ENCODE peak calls at places on chromosomes 4 and X, in five cellular contexts. H is sigmoid colon, W is fibroblast of pulmonary artery, P is fibroblast of mammary gland, Z is spleen. L is an unnamed sample.

GRCh38 chrX:97547873-97548578 is 664.3 kb downstream of the RPA4 start:
- DNase-seq in H (no peak), W (peak; percentile 38), Z (no peak), P (peak; percentile 24), L (no peak)

GRCh38 chr4:125736057-125736456 is 421.3 kb downstream of the FAT4 start:
- DNase-seq in H (no peak), W (peak; percentile 69), Z (no peak), P (peak; percentile 59), L (no peak)

GRCh38 chrX:19636989-19637388 is 121.7 kb upstream of the MAP3K15 start:
- DNase-seq in W (no peak), H (no peak), Z (no peak), P (no peak), L (no peak)

GRCh38 chrX:2264179-2265030 is 236.4 kb downstream of the DHRSX start:
- DNase-seq in H (no peak), W (no peak), Z (peak; percentile 69), P (no peak), L (no peak)

GRCh38 chrX:50622751-50623150 is 152.1 kb upstream of the DGKK start:
- DNase-seq in P (no peak), W (no peak), Z (no peak), H (no peak), L (no peak)

GRCh38 chr4:126568652-126569580 is 1063.8 kb upstream of the INTU start:
- DNase-seq in Z (no peak), W (no peak), P (no peak), H (no peak), L (no peak)

GRCh38 chr4:109025471-109026076 is 262.7 kb upstream of the ETNPPL start:
- DNase-seq in W (no peak), P (no peak), Z (no peak), H (no peak), L (no peak)

GRCh38 chr4:14856076-14856926 is 146.0 kb upstream of the CPEB2 start:
- DNase-seq in W (peak; percentile 97), P (peak; percentile 100), Z (no peak), H (peak; percentile 87), L (peak; percentile 93)

GRCh38 chrX:128816919-128817318 is 706.4 kb downstream of the SMARCA1 start:
- DNase-seq in P (no peak), Z (no peak), H (no peak), W (no peak), L (no peak)

GRCh38 chrX:36957425-36958328 is 50.5 kb upstream of the FAM47C start:
- DNase-seq in Z (no peak), P (no peak), H (no peak), W (no peak), L (no peak)

GRCh38 chr4:82721819-82722423 is 76.7 kb downstream of the SCD5 start:
- DNase-seq in Z (no peak), P (no peak), H (no peak), W (no peak), L (no peak)

GRCh38 chr4:64581422-64581821 is 172.2 kb upstream of the TECRL start:
- DNase-seq in Z (no peak), P (peak; percentile 70), H (no peak), W (peak; percentile 62), L (peak; percentile 36)

GRCh38 chrX:9532349-9532748 is 67.5 kb downstream of the TBL1X start:
- DNase-seq in Z (no peak), P (peak; percentile 65), W (peak; percentile 77), H (peak; percentile 77), L (no peak)

GRCh38 chrX:107654778-107655761 is 26.8 kb downstream of the PRPS1 start:
- DNase-seq in H (peak; percentile 88), W (peak; percentile 80), P (peak; percentile 96), Z (peak; percentile 89), L (no peak)

GRCh38 chrX:26651755-26652154 is 435.8 kb downstream of the MAGEB5 start:
- DNase-seq in Z (no peak), W (no peak), H (no peak), P (no peak), L (no peak)

DNA sequence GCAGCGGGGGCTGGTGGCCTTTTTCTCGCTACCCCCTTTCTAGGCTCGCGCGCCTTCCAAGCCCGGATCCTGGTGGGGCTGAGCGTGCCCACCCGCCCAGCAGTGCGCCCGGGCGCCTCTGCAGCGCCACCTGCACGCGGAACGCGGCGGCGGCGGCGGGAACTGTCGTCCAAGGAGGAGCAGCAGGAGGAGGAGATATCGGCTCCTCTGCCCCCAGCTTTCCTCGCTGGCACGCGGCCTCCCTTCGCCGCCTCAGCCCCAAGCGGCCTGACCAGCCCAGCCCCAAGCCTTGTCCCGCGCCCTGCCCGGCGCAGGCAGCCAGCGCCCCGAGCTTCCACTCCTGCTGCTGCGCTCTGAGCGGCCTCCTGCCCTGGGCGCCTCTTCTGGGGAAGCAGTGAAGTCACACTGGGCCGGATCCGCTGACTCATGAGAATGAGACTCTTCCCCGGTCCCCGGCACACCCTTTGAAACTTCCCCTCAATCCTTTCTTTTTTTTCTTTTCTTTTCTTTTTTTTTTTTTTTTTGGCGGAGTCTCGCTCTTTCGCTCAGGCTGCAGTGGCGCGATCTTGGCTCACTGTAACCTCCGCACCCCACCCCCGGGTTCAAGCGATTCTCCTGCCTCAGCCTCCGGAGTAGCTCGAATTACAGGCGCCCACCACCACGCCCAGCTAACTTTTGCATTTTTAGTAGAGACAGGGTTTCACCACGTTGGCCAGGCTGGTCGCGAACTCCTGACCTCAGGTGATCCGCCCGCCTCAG is 10.6 kb upstream of the ELF4 start:
- DNase-seq in Z (peak; percentile 93), H (peak; percentile 89), P (peak; percentile 76), W (peak; percentile 80), L (no peak)
- TF ChIP-seq CTCF in Z (peak; percentile 77), H (peak; percentile 65), P (no peak), W (peak; percentile 5), L (peak; percentile 60)

DNA sequence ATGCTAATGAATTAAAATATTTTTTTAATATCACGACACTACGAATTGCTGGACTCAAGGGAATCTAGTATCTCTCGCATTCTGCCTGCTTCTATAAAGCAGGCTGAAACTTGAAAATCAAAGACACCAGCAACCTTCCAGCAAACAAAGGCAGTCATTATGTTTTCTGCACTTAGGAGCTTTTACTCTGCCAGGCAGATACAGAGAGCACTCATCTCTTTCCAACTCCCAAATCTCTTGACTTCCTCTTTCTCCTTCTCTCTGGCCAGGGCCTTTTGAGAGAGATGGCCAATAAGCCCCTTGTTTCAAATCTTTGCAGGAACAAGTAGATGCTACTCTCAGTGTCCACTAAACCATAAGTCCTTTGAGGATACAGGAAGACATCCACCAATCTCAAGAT is 95.2 kb upstream of the KLF3 start:
- DNase-seq in W (no peak), P (no peak), Z (no peak), H (no peak), L (no peak)
- H3K4me3 ChIP-seq in W (no peak overlapping the region), P (no peak overlapping the region), Z (no peak overlapping the region), H (no peak overlapping the region), L (no peak overlapping the region)

DNA sequence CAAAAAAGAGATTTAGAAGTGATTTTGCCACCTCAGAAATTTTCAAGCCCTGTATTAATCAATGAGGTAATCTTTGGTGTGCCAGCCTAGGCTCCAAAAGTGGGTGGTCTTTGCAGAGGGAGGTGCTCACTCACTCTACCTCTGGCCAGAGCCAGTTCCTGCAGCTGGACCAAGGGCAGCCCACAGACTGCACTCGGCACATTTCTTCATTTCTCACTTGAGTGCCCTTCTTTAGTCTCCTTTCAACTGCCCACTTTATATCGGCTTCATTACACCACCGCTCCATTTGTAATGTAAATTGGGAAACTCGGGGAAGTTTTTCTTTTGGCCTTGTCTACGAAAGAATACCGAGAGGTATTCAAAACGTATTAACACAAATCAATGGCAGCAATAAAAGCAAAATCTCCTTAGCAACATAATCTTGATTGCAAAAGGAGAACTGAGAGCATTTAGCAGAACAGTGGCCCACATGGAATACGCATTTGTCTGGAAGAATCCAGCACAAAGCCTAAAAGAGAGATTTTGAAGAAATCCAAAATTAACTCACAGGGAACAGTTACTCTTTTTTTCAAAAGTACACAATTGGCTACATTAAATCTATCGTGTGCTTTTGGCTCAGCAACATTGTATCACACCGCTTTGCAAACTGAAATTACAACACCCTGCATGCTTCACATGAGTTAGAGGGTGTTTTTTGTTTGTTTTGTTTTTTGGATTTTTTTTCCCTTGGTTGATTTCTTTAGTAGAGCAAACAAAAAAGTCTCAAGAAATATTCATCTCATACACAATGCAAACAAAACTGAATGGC is 62.6 kb downstream of the CHIC2 start:
- DNase-seq in P (no peak), Z (no peak), W (no peak), H (no peak), L (no peak)
- TF ChIP-seq CTCF in P (no peak), Z (no peak), W (no peak), H (no peak), L (no peak)

DNA sequence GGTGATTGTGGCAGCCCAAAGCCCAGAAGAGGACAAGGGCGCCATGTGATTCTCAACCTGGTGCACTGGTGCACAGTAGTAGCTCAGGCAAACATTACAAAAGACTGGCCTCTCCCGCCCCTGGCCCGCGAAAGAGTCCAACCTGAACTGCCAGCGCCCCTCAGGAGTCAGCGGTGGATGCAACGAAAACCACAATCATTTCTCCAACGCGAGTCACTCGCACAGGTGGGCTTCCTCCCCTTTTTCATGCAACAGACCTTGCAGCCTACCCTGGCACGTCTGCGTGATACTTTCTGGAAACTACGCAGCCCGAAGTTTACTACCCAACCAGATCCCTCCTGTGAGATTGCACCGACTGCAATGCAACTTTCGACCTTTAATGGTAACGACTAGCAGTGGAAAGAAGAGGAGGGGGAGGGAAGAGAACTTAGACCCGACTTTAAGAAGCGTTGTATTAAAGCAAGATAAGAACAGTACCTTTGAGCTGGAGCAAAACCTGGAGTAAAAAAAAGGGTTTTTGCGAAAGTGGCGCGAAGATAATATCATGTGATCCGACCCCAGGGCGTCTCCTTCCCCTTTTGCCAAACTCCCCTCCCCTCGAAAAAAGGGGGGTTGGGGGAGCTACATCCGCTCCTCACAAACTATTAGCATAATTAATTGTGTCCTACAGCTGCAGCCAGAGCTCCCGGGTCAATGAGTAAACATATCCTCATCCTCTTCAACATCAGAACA is 63.3 kb upstream of the CCDC160 start:
- DNase-seq in W (no peak), H (no peak), P (no peak), Z (peak; percentile 74), L (no peak)
- H3K4me3 ChIP-seq in W (no peak overlapping the region), H (peak overlapping the region; percentile 37), P (no peak overlapping the region), Z (peak overlapping the region; percentile 46), L (no peak overlapping the region)

GRCh38 chrX:154481911-154482601 is 3.0 kb upstream of the LAGE3 start:
- DNase-seq in Z (peak; percentile 63), W (no peak), H (no peak), P (no peak), L (no peak)
- TF ChIP-seq CTCF in Z (no peak), W (no peak), H (no peak), P (no peak), L (no peak)

DNA sequence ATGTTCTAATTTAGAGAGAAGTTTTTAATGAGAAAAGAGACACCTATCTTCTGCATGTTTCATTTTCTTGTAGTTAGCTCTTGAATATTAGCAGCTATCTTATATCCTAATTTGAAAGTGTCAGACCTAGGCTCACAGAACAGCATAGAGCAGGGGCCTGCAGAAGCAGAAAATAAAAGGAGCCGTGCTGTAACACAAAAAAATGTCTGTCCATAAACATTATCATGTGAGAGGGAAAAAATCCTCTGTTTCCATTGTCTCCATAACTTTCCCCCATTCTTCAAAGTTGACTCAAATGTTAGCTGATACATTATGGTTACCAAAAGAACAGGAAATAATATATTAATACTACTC is 329.2 kb upstream of the EPHA5 start:
- DNase-seq in Z (no peak), W (no peak), H (no peak), P (no peak), L (no peak)
- H3K4me3 ChIP-seq in Z (no peak overlapping the region), W (no peak overlapping the region), H (no peak overlapping the region), P (no peak overlapping the region), L (no peak overlapping the region)

L was measured in astrocyte of the cerebellum.